ENCODE peak calls at places on chromosomes 2 and 18, in four cellular contexts. S is IMR-90, L is mesendoderm, U is H1. Q is an unnamed sample.
A peak's percentile ranks its signal among the peaks of the same experiment; 100 is the strongest.

GRCh38 chr2:156343940-156344301 is 11.4 kb upstream of the NR4A2 start:
- DNase-seq in S (peak; percentile 65), L (no peak), U (no peak), Q (no peak)

GRCh38 chr2:110105608-110106467 is 9.8 kb downstream of the MALL start:
- DNase-seq in S (peak; percentile 66), L (no peak), U (no peak), Q (no peak)

GRCh38 chr18:42296723-42297122 is 341.7 kb downstream of the PIK3C3 start:
- DNase-seq in S (no peak), L (no peak), U (no peak), Q (no peak)

GRCh38 chr2:147433822-147434221 is 411.0 kb upstream of the ACVR2A start:
- DNase-seq in S (no peak), L (no peak), U (no peak), Q (no peak)

GRCh38 chr2:75403991-75404428 is 156.7 kb downstream of the EVA1A start:
- DNase-seq in S (peak; percentile 59), L (peak; percentile 83), U (peak; percentile 21), Q (peak; percentile 38)

GRCh38 chr18:12652861-12653401 is 5.0 kb downstream of the SPIRE1 start:
- DNase-seq in S (peak; percentile 46), L (no peak), U (no peak), Q (no peak)

GRCh38 chr18:9946831-9947230 is 33.0 kb downstream of the VAPA start:
- DNase-seq in S (peak; percentile 34), L (no peak), U (no peak), Q (no peak)

GRCh38 chr18:48333563-48333962 is 75.6 kb downstream of the ZBTB7C start:
- DNase-seq in S (no peak), L (no peak), U (no peak), Q (no peak)

GRCh38 chr2:171811229-171811628 is 82.8 kb downstream of the SLC25A12 start:
- DNase-seq in S (peak; percentile 57), L (peak; percentile 29), U (no peak), Q (no peak)

GRCh38 chr2:223797811-223798721 is 39.3 kb downstream of the AP1S3 start:
- DNase-seq in S (peak; percentile 59), L (peak; percentile 42), U (no peak), Q (no peak)

GRCh38 chr2:100260712-100261620 is 61.3 kb downstream of the LONRF2 start:
- DNase-seq in S (peak; percentile 85), L (peak; percentile 86), U (no peak), Q (peak; percentile 79)

GRCh38 chr2:124623560-124623959 is 598.5 kb downstream of the CNTNAP5 start:
- DNase-seq in S (no peak), L (peak; percentile 65), U (no peak), Q (no peak)

GRCh38 chr2:85755122-85756027 is 1.6 kb downstream of the ATOH8 start:
- DNase-seq in S (peak; percentile 39), L (no peak), U (no peak), Q (no peak)

GRCh38 chr2:11286749-11287148 is 57.7 kb downstream of the ROCK2 start:
- DNase-seq in S (peak; percentile 72), L (no peak), U (no peak), Q (no peak)

GRCh38 chr18:69708844-69709243 is 238.8 kb downstream of the CD226 start:
- DNase-seq in S (no peak), L (peak; percentile 66), U (no peak), Q (no peak)

GRCh38 chr2:98577313-98577712 is 31.0 kb downstream of the COA5 start:
- DNase-seq in S (no peak), L (no peak), U (no peak), Q (no peak)

GRCh38 chr18:29154196-29154757 is 977.3 kb upstream of the CDH2 start:
- DNase-seq in S (peak; percentile 49), L (no peak), U (no peak), Q (no peak)

GRCh38 chr2:148362144-148362796 is 282.3 kb upstream of the EPC2 start:
- DNase-seq in S (no peak), L (peak; percentile 38), U (no peak), Q (peak; percentile 41)

GRCh38 chr2:9800975-9801723 is 42.1 kb upstream of the TAF1B start:
- DNase-seq in S (peak; percentile 63), L (peak; percentile 42), U (no peak), Q (no peak)

GRCh38 chr18:23422751-23423418 is 30.2 kb upstream of the RIOK3 start:
- DNase-seq in S (peak; percentile 16), L (no peak), U (no peak), Q (no peak)

GRCh38 chr2:173649527-173650219 is 295.0 kb downstream of the CDCA7 start:
- DNase-seq in S (no peak), L (no peak), U (no peak), Q (no peak)

GRCh38 chr2:203951366-203951902 is 14.9 kb downstream of the ICOS start:
- DNase-seq in S (no peak), L (no peak), U (no peak), Q (no peak)

GRCh38 chr2:27814772-27815171 is 43.3 kb downstream of the MRPL33 start:
- DNase-seq in S (no peak), L (no peak), U (no peak), Q (no peak)

GRCh38 chr18:34001376-34001775 is 223.3 kb downstream of the NOL4 start:
- DNase-seq in S (no peak), L (no peak), U (no peak), Q (no peak)
- H3K56ac ChIP-seq in S (no peak overlapping the region), L (no peak overlapping the region), U (no peak overlapping the region), Q (no peak overlapping the region)

GRCh38 chr2:232421189-232421785 is 14.6 kb downstream of the ALPG start:
- DNase-seq in S (no peak), L (peak; percentile 60), U (peak; percentile 56), Q (peak; percentile 74)
- H2AK5ac ChIP-seq in S (no peak overlapping the region), L (no peak overlapping the region), U (peak overlapping the region; percentile 97), Q (no peak overlapping the region)

DNA sequence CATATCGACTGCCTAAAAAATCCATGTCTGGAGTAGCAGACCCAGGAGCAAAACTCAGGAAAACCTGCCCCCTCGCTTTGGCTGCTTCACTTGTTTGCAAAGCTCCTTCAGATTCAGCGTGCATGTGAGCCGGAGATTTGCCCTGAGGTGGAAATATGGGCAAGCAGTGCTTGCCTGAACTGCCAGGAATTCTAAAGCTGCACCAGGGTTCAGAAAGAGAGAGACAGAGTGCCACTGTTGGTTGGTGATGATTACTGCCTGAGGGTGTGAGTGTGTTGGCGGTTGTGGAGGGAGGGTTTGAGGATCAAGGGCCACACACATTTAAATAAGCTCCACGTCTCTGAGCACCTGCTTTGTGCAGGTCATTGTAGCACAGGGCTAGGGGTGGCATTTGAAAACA is 139.6 kb upstream of the RGPD4 start:
- DNase-seq in S (no peak), L (no peak), U (no peak), Q (no peak)
- H3K56ac ChIP-seq in S (no peak overlapping the region), L (no peak overlapping the region), U (no peak overlapping the region), Q (no peak overlapping the region)

DNA sequence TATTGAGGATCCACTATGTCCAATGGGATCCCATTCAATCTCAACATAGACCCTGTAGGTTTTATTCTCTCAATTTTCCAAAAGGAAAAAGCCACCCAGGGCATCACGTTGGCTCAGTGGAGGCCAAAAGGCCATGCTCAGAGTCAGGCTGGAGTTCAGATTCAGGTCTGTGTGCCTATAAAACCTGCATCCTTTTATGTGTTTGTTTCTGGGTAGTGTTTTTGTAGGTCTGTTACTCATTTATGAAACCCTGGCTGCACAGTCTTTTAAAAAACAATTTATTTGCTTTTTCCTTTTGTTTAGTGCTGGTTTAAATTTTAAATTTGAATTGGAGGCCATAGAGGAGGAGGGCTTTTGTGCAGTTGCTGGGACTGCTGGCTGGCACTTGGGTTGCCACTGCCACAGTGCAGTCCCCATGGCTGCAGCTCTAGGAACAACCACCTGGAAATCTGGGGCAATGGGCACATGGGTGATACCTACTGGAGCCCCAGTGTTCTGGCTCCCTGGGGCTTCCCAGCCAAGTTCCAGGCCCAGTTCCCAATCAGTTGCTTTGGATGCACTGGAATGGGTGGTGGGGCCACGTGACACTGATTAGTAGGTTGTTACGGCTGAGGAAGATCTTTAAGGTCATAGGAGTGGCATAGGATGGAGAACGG is 31.3 kb downstream of the IL1R2 start:
- DNase-seq in S (no peak), L (no peak), U (no peak), Q (no peak)
- H2AK5ac ChIP-seq in S (peak overlapping the region; percentile 44), L (no peak overlapping the region), U (no peak overlapping the region), Q (no peak overlapping the region)

DNA sequence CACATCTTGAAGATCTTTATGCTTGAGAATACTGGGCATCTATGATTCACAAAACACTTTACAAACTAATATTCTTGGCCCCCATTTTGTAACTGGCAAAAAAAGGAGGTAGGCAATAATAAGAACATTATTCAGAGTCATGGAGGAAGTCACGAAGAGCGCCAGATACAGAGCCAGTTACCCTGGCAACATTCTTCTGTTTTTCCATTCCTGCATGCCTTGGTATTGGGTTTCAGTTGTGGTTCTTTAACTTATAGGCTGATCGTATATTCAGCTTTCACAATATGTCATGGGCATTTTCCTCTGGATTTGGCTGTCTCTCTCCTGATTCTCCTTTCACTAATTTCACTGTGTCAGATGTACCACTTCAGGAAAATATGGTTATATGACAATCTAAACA is 234.7 kb downstream of the HRH4 start:
- DNase-seq in S (peak; percentile 52), L (no peak), U (no peak), Q (no peak)
- H3K56ac ChIP-seq in S (no peak overlapping the region), L (no peak overlapping the region), U (no peak overlapping the region), Q (no peak overlapping the region)

GRCh38 chr2:217108575-217109027 is 248.7 kb upstream of the TNP1 start:
- DNase-seq in S (no peak), L (peak; percentile 68), U (no peak), Q (no peak)
- H2AK5ac ChIP-seq in S (peak overlapping the region; percentile 76), L (no peak overlapping the region), U (no peak overlapping the region), Q (no peak overlapping the region)

DNA sequence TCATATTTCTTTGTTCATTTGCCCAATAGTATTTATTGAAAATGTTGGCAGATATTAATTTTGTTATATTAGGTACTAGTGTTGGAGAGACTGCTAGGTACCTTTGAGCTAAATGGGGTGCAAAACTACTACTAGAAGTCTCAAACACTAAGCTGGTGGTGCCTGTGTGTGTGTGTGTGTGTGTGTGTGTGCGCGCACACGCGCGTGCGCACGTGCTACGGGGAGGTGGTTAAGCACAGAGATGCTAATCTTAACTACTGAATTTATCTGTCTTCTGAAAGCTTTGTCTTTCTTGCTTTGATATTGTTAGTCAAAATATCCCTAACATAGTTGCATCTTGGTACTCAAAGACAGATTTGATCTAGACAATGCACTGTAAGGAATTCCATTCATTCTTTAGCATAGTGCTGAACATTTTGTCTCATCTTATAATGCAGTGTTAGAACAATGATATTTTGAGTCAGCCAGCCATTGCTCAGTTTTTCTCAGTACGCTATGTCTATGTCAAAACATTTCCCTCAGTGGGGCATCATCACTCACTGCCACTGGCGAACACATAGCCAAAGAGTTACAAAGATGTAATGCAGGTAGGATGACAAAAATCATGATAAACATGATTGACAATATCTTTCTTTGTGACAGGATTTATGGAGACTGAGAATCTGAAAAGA is 396.0 kb upstream of the RGPD4 start:
- DNase-seq in S (no peak), L (no peak), U (no peak), Q (no peak)
- H3K56ac ChIP-seq in S (no peak overlapping the region), L (no peak overlapping the region), U (no peak overlapping the region), Q (no peak overlapping the region)

Q was measured in H9.